ENCODE peak calls at places on chromosomes 12 and 14, in four cellular contexts. One of them, this sample, is unnamed.

GRCh38 chr12:42213954-42214426 is 24.1 kb downstream of the YAF2 start:
- DNase-seq in K562: no peak
- DNase-seq in hepatocyte: peak; percentile 38
- DNase-seq in PC-3: no peak
- DNase-seq in this sample: peak; percentile 33

GRCh38 chr12:106774808-106775524 is 484 bp downstream of the RIC8B start:
- DNase-seq in K562: no peak
- DNase-seq in hepatocyte: peak; percentile 12
- DNase-seq in PC-3: peak; percentile 12
- DNase-seq in this sample: no peak

GRCh38 chr14:103628684-103629502 is at the start of gene KLC1:
- DNase-seq in K562: peak; percentile 84
- DNase-seq in hepatocyte: peak; percentile 90
- DNase-seq in PC-3: peak; percentile 58
- DNase-seq in this sample: peak; percentile 89

GRCh38 chr12:29726321-29726692 is 57.4 kb downstream of the TMTC1 start:
- DNase-seq in K562: no peak
- DNase-seq in hepatocyte: no peak
- DNase-seq in PC-3: no peak
- DNase-seq in this sample: no peak

GRCh38 chr12:50188280-50188781 is 21.2 kb upstream of the CERS5 start:
- DNase-seq in K562: no peak
- DNase-seq in hepatocyte: peak; percentile 55
- DNase-seq in PC-3: no peak
- DNase-seq in this sample: peak; percentile 91

GRCh38 chr12:124005736-124006581 is 32.9 kb downstream of the ZNF664 start:
- DNase-seq in K562: no peak
- DNase-seq in hepatocyte: no peak
- DNase-seq in PC-3: no peak
- DNase-seq in this sample: no peak

GRCh38 chr12:127899981-127900380 is 367.0 kb upstream of the TMEM132C start:
- DNase-seq in K562: no peak
- DNase-seq in hepatocyte: no peak
- DNase-seq in PC-3: no peak
- DNase-seq in this sample: no peak

GRCh38 chr12:115322275-115322674 is 638.3 kb upstream of the TBX3 start:
- DNase-seq in K562: no peak
- DNase-seq in hepatocyte: no peak
- DNase-seq in PC-3: peak; percentile 60
- DNase-seq in this sample: peak; percentile 84

GRCh38 chr12:111766608-111767361 is at the start of gene ALDH2:
- DNase-seq in K562: peak; percentile 98
- DNase-seq in hepatocyte: peak; percentile 88
- DNase-seq in PC-3: no peak
- DNase-seq in this sample: peak; percentile 61

GRCh38 chr12:62597253-62597652 is 130.6 kb downstream of the MON2 start:
- DNase-seq in K562: no peak
- DNase-seq in hepatocyte: no peak
- DNase-seq in PC-3: no peak
- DNase-seq in this sample: no peak

GRCh38 chr14:54338696-54339317 is 58.0 kb upstream of the CDKN3 start:
- DNase-seq in K562: no peak
- DNase-seq in hepatocyte: peak; percentile 68
- DNase-seq in PC-3: peak; percentile 93
- DNase-seq in this sample: peak; percentile 63

GRCh38 chr12:44876554-44877275 is 600 bp upstream of the NELL2 start:
- DNase-seq in K562: peak; percentile 22
- DNase-seq in hepatocyte: peak; percentile 70
- DNase-seq in PC-3: peak; percentile 17
- DNase-seq in this sample: peak; percentile 49

GRCh38 chr12:127635838-127636237 is 631.1 kb upstream of the TMEM132C start:
- DNase-seq in K562: no peak
- DNase-seq in hepatocyte: no peak
- DNase-seq in PC-3: no peak
- DNase-seq in this sample: no peak

GRCh38 chr12:107057071-107057834 is 36.1 kb downstream of the CRY1 start:
- DNase-seq in K562: no peak
- DNase-seq in hepatocyte: no peak
- DNase-seq in PC-3: peak; percentile 95
- DNase-seq in this sample: peak; percentile 59

GRCh38 chr12:54975875-54976274 is 8.7 kb downstream of the TESPA1 start:
- DNase-seq in K562: no peak
- DNase-seq in hepatocyte: no peak
- DNase-seq in PC-3: no peak
- DNase-seq in this sample: no peak

GRCh38 chr12:104702565-104703139 is 245.9 kb downstream of the CHST11 start:
- DNase-seq in K562: no peak
- DNase-seq in hepatocyte: no peak
- DNase-seq in PC-3: no peak
- DNase-seq in this sample: peak; percentile 92

GRCh38 chr14:58699656-58700055 is 61.9 kb downstream of the DACT1 start:
- DNase-seq in K562: no peak
- DNase-seq in hepatocyte: no peak
- DNase-seq in PC-3: no peak
- DNase-seq in this sample: no peak

GRCh38 chr12:73863541-73863940 is 674.1 kb upstream of the ATXN7L3B start:
- DNase-seq in K562: no peak
- DNase-seq in hepatocyte: no peak
- DNase-seq in PC-3: peak; percentile 85
- DNase-seq in this sample: no peak

GRCh38 chr12:90067791-90068190 is 359.2 kb upstream of the ATP2B1 start:
- DNase-seq in K562: no peak
- DNase-seq in hepatocyte: no peak
- DNase-seq in PC-3: no peak
- DNase-seq in this sample: no peak

GRCh38 chr12:68667286-68667685 is 19.5 kb upstream of the NUP107 start:
- DNase-seq in K562: no peak
- DNase-seq in hepatocyte: no peak
- DNase-seq in PC-3: no peak
- DNase-seq in this sample: no peak

GRCh38 chr12:113875681-113876080 is 90.4 kb downstream of the RBM19 start:
- DNase-seq in K562: no peak
- DNase-seq in hepatocyte: peak; percentile 17
- DNase-seq in PC-3: no peak
- DNase-seq in this sample: no peak

GRCh38 chr12:92034858-92035401 is 110.7 kb downstream of the BTG1 start:
- DNase-seq in K562: no peak
- DNase-seq in hepatocyte: peak; percentile 33
- DNase-seq in PC-3: peak; percentile 40
- DNase-seq in this sample: peak; percentile 58

GRCh38 chr12:2933586-2933985 is 25.6 kb upstream of the TEAD4 start:
- DNase-seq in K562: no peak
- DNase-seq in hepatocyte: no peak
- DNase-seq in PC-3: no peak
- DNase-seq in this sample: no peak

GRCh38 chr12:52603314-52603713 is 2.1 kb upstream of the KRT72 start:
- DNase-seq in K562: no peak
- DNase-seq in hepatocyte: no peak
- DNase-seq in PC-3: peak; percentile 26
- DNase-seq in this sample: peak; percentile 52

GRCh38 chr14:46499521-46499920 is 152.1 kb downstream of the RPL10L start:
- DNase-seq in K562: no peak
- DNase-seq in hepatocyte: no peak
- DNase-seq in PC-3: no peak
- DNase-seq in this sample: no peak

GRCh38 chr14:81565441-81566290 is 32.0 kb upstream of the SEL1L start:
- DNase-seq in K562: peak; percentile 13
- DNase-seq in hepatocyte: peak; percentile 65
- DNase-seq in PC-3: peak; percentile 57
- DNase-seq in this sample: peak; percentile 43

GRCh38 chr12:59808317-59808910 is 212.6 kb downstream of the SLC16A7 start:
- DNase-seq in K562: peak; percentile 22
- DNase-seq in hepatocyte: peak; percentile 37
- DNase-seq in PC-3: peak; percentile 55
- DNase-seq in this sample: peak; percentile 71

GRCh38 chr12:104155711-104156555 is 17.9 kb upstream of the NFYB start:
- DNase-seq in K562: no peak
- DNase-seq in hepatocyte: no peak
- DNase-seq in PC-3: no peak
- DNase-seq in this sample: no peak

GRCh38 chr12:65966852-65967593 is 142.7 kb downstream of the HMGA2 start:
- DNase-seq in K562: no peak
- DNase-seq in hepatocyte: no peak
- DNase-seq in PC-3: peak; percentile 4
- DNase-seq in this sample: no peak

GRCh38 chr12:104707794-104708558 is 250.1 kb downstream of the SLC41A2 start:
- DNase-seq in K562: no peak
- DNase-seq in hepatocyte: no peak
- DNase-seq in PC-3: no peak
- DNase-seq in this sample: no peak

GRCh38 chr14:99592933-99593753 is 10.9 kb downstream of the CCDC85C start:
- DNase-seq in K562: no peak
- DNase-seq in hepatocyte: no peak
- DNase-seq in PC-3: no peak
- DNase-seq in this sample: no peak

GRCh38 chr12:131688131-131688844 is 22.6 kb upstream of the SFSWAP start:
- DNase-seq in K562: no peak
- DNase-seq in hepatocyte: no peak
- DNase-seq in PC-3: no peak
- DNase-seq in this sample: no peak

GRCh38 chr12:52751795-52752194 is 25.4 kb downstream of the KRT76 start:
- DNase-seq in K562: no peak
- DNase-seq in hepatocyte: no peak
- DNase-seq in PC-3: no peak
- DNase-seq in this sample: no peak

GRCh38 chr14:21454843-21455550 is 926 bp downstream of the CHD8 start:
- DNase-seq in K562: no peak
- DNase-seq in hepatocyte: peak; percentile 26
- DNase-seq in PC-3: no peak
- DNase-seq in this sample: peak; percentile 45

GRCh38 chr14:21455592-21455911 is 371 bp downstream of the CHD8 start:
- DNase-seq in K562: no peak
- DNase-seq in hepatocyte: peak; percentile 62
- DNase-seq in PC-3: peak; percentile 12
- DNase-seq in this sample: peak; percentile 81

GRCh38 chr14:21449899-21450216 is 6.1 kb downstream of the CHD8 start:
- DNase-seq in K562: no peak
- DNase-seq in hepatocyte: no peak
- DNase-seq in PC-3: no peak
- DNase-seq in this sample: no peak
- H3K4me3 ChIP-seq in K562: no peak overlapping the region
- H3K4me3 ChIP-seq in hepatocyte: no peak overlapping the region
- H3K4me3 ChIP-seq in PC-3: no peak overlapping the region
- H3K4me3 ChIP-seq in this sample: no peak overlapping the region

GRCh38 chr12:46983393-46983793 is 96.0 kb upstream of the PCED1B start:
- DNase-seq in K562: no peak
- DNase-seq in hepatocyte: no peak
- DNase-seq in PC-3: no peak
- DNase-seq in this sample: no peak
- H2AFZ ChIP-seq in K562: no peak overlapping the region
- H2AFZ ChIP-seq in hepatocyte: no peak overlapping the region
- H2AFZ ChIP-seq in PC-3: no peak overlapping the region
- H2AFZ ChIP-seq in this sample: peak overlapping the region; percentile 45

GRCh38 chr12:27875677-27876076 is 95.6 kb upstream of the MANSC4 start:
- DNase-seq in K562: no peak
- DNase-seq in hepatocyte: no peak
- DNase-seq in PC-3: no peak
- DNase-seq in this sample: no peak
- TF ChIP-seq EZH2 in K562: no peak
- TF ChIP-seq EZH2 in hepatocyte: no peak
- TF ChIP-seq EZH2 in PC-3: no peak
- TF ChIP-seq EZH2 in this sample: no peak

DNA sequence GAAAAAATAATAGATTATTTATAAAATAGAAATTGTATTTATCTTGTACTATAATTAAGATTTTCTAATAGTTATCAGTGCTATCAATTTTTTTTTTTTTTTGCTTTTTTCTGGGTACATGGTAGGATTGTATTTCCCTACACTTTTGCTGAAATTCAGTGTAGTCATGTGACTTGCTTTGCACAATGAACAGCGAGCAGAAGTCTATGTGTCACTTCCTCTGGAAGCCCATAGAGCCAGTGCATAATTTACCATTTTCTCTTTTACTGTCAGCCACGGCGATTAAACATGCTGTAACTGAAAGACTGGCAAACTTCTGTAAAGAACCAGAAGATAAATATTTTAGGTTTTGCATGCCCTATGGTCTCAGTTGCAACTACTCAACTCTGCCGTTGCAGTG is 80.8 kb upstream of the PPP1R12A start:
- DNase-seq in K562: no peak
- DNase-seq in hepatocyte: no peak
- DNase-seq in PC-3: no peak
- DNase-seq in this sample: no peak
- H3K4me3 ChIP-seq in K562: no peak overlapping the region
- H3K4me3 ChIP-seq in hepatocyte: no peak overlapping the region
- H3K4me3 ChIP-seq in PC-3: no peak overlapping the region
- H3K4me3 ChIP-seq in this sample: no peak overlapping the region

This sample was measured in GM23248.